ENCODE peak calls at places on chromosome 18, in nine cellular contexts. H is GM23338, W is K562, D is fibroblast of lung, X is right cardiac atrium, I is uterus, L is heart left ventricle, K is SJSA1, C is RWPE1. M is an unnamed sample.

GRCh38 chr18:30969670-30970069 is 72.9 kb downstream of the DSC3 start:
- DNase-seq in H (no peak), W (no peak), D (no peak), X (no peak), I (no peak), L (no peak), K (no peak), C (no peak), M (no peak)

GRCh38 chr18:49447810-49448745 is 12.4 kb downstream of the DYM start:
- DNase-seq in H (peak), W (peak), D (peak), X (no peak), I (no peak), L (no peak), K (no peak), C (peak), M (no peak)

GRCh38 chr18:48548404-48548771 is 9.6 kb downstream of the CTIF start:
- DNase-seq in H (no peak), W (no peak), D (peak), X (no peak), I (no peak), L (peak), K (no peak), C (peak), M (peak)

GRCh38 chr18:12606592-12607315 is 51.2 kb downstream of the SPIRE1 start:
- DNase-seq in H (no peak), W (no peak), D (peak), X (no peak), I (no peak), L (no peak), K (no peak), C (peak), M (no peak)

GRCh38 chr18:36352384-36352783 is 54.9 kb downstream of the FHOD3 start:
- DNase-seq in H (no peak), W (no peak), D (peak), X (no peak), I (no peak), L (no peak), K (no peak), C (peak), M (peak)

GRCh38 chr18:48929212-48929612 is 21.6 kb downstream of the SMAD7 start:
- DNase-seq in H (no peak), W (no peak), D (no peak), X (no peak), I (no peak), L (no peak), K (no peak), C (no peak), M (no peak)

GRCh38 chr18:36155960-36156757 is 26.5 kb downstream of the ELP2 start:
- DNase-seq in H (no peak), W (no peak), D (no peak), X (no peak), I (no peak), L (no peak), K (no peak), C (no peak), M (no peak)

GRCh38 chr18:31977270-31977872 is 34.4 kb upstream of the TRAPPC8 start:
- DNase-seq in H (peak), W (peak), D (peak), X (no peak), I (peak), L (no peak), K (no peak), C (no peak), M (peak)

GRCh38 chr18:23635283-23636040 is 27.2 kb downstream of the ANKRD29 start:
- DNase-seq in H (peak), W (no peak), D (no peak), X (no peak), I (no peak), L (no peak), K (no peak), C (peak), M (no peak)

GRCh38 chr18:70322928-70323327 is 34.1 kb downstream of the SOCS6 start:
- DNase-seq in H (no peak), W (no peak), D (peak), X (no peak), I (no peak), L (no peak), K (no peak), C (no peak), M (peak)

GRCh38 chr18:13019301-13019700 is 28.1 kb downstream of the CEP192 start:
- DNase-seq in H (no peak), W (no peak), D (no peak), X (no peak), I (no peak), L (no peak), K (no peak), C (peak), M (no peak)

GRCh38 chr18:12686100-12686499 is 16.4 kb downstream of the CEP76 start:
- DNase-seq in H (peak), W (peak), D (peak), X (no peak), I (no peak), L (no peak), K (no peak), C (no peak), M (no peak)

GRCh38 chr18:12944724-12945123 is 3.1 kb upstream of the SEH1L start:
- DNase-seq in H (no peak), W (no peak), D (no peak), X (peak), I (no peak), L (peak), K (no peak), C (no peak), M (peak)

GRCh38 chr18:47411159-47411558 is 159.7 kb upstream of the SKOR2 start:
- DNase-seq in H (no peak), W (no peak), D (no peak), X (no peak), I (no peak), L (no peak), K (no peak), C (no peak), M (no peak)

GRCh38 chr18:62107881-62108280 is 79.0 kb downstream of the PIGN start:
- DNase-seq in H (no peak), W (no peak), D (peak), X (no peak), I (no peak), L (no peak), K (no peak), C (no peak), M (no peak)

GRCh38 chr18:60549338-60549960 is 176.9 kb upstream of the MC4R start:
- DNase-seq in H (peak), W (peak), D (peak), X (no peak), I (no peak), L (no peak), K (no peak), C (no peak), M (no peak)

GRCh38 chr18:21509062-21509461 is 91.4 kb downstream of the ESCO1 start:
- DNase-seq in H (no peak), W (no peak), D (no peak), X (no peak), I (no peak), L (no peak), K (no peak), C (no peak), M (no peak)

GRCh38 chr18:40949138-40949949 is 1005.7 kb upstream of the PIK3C3 start:
- DNase-seq in H (no peak), W (no peak), D (no peak), X (no peak), I (no peak), L (no peak), K (no peak), C (no peak), M (no peak)

GRCh38 chr18:61748024-61748423 is 144.8 kb downstream of the RNF152 start:
- DNase-seq in H (peak), W (no peak), D (no peak), X (no peak), I (peak), L (peak), K (no peak), C (no peak), M (peak)

GRCh38 chr18:42001801-42002200 is 46.8 kb downstream of the PIK3C3 start:
- DNase-seq in H (no peak), W (no peak), D (no peak), X (no peak), I (no peak), L (no peak), K (no peak), C (no peak), M (no peak)

GRCh38 chr18:21760321-21760720 is 19.7 kb downstream of the MIB1 start:
- DNase-seq in H (no peak), W (no peak), D (peak), X (no peak), I (no peak), L (no peak), K (no peak), C (no peak), M (no peak)

GRCh38 chr18:8706545-8706980 is 1.2 kb downstream of the MTCL1 start:
- DNase-seq in H (no peak), W (no peak), D (no peak), X (no peak), I (no peak), L (no peak), K (no peak), C (peak), M (no peak)

GRCh38 chr18:72700961-72701710 is 157.0 kb upstream of the CBLN2 start:
- DNase-seq in H (peak), W (peak), D (peak), X (no peak), I (no peak), L (no peak), K (no peak), C (peak), M (no peak)

DNA sequence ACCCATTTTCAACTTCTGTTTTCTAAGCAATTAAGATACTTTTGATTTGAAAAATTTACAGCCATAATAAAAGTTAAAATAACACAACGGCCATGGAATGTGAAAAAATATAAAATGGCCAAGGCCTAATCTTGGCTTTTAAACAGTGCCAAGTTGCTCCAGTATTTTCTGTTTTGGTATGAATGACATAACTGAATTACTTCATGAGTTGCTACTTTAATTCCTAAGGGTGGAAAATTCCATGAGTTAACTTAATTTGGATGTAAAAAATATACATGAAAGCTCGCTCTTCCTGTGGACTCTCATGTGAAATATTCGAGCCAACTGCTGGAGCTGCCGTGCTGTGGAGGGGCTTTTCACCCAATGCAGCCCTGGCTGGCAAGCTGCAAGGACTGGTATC is 285.9 kb upstream of the CCDC68 start:
- DNase-seq in H (no peak), W (no peak), D (no peak), X (no peak), I (no peak), L (no peak), K (no peak), C (no peak), M (no peak)
- H3K27ac ChIP-seq in H (no peak), W (no peak), D (peak), X (peak), I (peak), L (peak), K (no peak), C (no peak), M (no peak)

DNA sequence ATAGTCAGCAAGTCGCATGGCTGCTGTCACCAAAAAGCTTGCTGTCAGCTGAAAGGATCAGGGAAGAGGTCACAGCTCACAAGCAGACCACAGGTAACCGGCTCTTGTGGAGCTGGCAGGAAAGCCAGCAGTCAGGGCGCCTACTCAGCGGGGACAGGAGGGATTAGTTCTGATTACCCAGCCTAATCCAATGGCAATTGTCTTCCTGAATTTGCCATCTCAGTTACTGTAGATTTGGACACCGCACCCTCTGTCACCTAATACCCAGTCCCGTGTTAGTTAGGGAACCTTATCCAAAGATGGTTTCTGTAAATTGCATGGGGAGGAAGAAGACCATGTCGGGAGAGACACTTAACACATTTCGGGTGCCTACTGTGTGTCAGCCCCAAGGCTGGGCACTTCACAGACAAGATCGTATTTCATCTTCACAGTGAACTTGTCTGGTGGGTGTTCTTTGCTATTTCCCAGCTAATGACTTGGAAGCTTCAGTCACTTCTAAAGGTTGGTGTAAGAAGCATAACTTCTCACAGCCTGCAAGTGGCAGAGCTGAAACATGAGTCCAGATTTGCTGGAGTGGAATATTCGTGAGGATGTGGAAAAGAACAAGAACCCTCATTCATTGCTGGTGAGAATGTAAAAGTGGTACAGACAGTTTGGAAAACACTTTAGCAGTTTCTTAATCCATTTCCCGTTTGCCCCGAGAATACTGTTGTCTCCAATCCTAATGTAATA is 9.9 kb downstream of the ALPK2 start:
- DNase-seq in H (peak), W (no peak), D (peak), X (no peak), I (no peak), L (no peak), K (no peak), C (no peak), M (no peak)
- H3K27ac ChIP-seq in H (no peak), W (no peak), D (no peak), X (no peak), I (no peak), L (peak), K (no peak), C (no peak), M (no peak)

DNA sequence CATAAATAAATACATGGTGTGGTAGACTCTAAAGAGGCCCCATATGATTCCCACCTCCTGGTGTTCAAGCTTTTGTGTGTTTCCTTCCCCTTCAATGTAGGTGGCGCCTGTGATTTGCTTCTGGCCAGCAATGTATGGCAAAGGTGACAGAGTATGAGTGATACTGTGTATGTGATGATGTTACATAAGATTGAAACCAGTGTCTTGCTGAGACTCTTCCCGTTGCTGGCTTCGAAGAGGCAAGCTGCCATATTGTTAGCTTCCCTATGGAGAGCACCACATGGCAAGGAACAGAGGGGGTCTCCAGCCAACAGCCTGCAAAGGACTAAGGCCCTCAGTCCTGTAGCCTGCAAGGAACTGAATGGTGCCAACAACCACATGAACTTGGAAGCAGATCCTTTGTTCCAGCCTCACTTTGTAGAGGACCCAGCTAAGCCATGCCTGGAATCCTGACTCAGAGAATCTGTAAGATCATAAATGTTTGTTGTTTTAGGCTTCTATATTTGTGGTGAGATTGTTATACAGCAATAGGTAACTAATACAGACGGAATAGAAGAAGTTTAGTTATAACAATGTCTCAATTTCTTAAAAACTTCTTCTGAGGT is 1.7 kb upstream of the SMAD4 start:
- DNase-seq in H (no peak), W (peak), D (peak), X (no peak), I (no peak), L (no peak), K (no peak), C (no peak), M (no peak)
- H3K27ac ChIP-seq in H (no peak), W (no peak), D (no peak), X (no peak), I (no peak), L (no peak), K (no peak), C (no peak), M (no peak)

DNA sequence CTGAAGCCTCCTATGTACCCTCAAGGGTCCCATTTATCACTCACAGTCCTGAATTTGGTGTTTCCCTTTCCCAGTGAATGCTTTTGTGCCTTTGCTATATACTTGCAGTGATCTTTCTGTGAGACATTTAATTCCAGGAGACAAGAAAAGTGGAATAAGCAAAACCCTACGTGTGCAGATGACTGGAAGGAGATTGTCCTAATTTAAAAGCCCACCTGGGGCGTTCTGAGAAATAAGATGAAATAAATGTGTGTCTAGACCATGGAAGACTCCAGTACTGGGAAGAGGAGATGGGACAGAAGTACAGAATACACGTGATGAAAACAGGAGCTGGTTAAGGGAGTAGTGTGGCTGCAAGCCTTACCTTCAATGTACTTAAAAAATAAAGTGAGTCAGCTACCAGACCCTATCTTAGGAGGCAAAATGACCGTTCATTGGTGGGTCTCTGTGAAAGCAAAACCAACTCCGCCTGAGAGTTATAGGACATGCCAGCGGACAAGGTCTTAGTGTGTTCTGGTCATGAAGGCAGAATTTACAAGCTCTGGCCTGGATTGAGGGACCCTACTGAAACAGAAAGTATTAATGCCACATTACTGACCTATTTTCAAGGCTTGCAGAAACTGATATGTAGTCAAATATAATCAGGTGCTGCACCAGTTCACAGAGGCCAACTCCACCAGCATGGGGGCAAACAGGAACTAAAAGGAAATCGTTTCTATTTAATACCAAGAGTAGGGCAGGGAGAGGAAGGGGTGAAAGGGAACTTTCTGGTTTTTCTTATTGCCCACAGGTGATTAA is 19.5 kb downstream of the TYMS start:
- DNase-seq in H (no peak), W (no peak), D (no peak), X (no peak), I (no peak), L (no peak), K (no peak), C (no peak), M (no peak)
- H3K27ac ChIP-seq in H (peak), W (no peak), D (no peak), X (no peak), I (no peak), L (no peak), K (no peak), C (no peak), M (no peak)

DNA sequence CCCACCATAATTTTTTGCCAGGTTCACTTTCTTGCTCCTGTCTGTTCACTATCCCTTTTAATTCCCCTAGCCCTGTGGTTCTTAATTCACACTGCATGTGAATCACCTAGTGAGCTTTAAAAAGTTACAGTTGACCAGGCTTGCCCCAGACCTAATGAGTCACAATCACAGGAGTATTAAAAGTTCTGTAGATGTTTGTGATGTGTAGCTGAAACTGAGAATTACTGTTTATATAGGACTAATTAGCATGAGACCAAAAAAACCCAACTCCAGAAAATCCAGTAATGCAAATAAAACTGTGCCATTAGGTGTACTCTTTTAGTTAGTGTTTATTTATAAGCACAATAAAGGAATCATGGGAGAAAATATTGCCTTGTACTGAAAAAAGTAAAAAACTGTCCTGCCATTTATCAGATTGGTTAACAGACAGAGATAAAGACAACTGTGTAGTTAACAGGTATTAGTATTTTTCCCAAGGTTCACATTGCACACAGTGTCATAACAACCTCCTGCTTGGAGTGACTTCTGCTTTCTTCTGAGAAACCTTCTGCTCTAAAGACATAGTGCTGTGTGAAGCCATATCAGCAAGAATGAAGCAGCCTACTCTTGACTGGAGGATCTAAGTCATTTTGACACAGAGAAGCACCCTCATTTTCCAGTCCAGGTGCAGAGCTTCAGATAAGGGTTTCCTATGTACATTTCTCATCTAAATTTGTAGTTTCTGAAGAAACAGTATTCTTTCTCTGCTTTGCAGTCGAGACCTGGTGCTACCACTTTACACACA is 39.0 kb downstream of the VAPA start:
- DNase-seq in H (no peak), W (peak), D (no peak), X (no peak), I (no peak), L (no peak), K (no peak), C (peak), M (no peak)
- H3K27ac ChIP-seq in H (no peak), W (peak), D (no peak), X (no peak), I (no peak), L (no peak), K (no peak), C (peak), M (no peak)

GRCh38 chr18:79396431-79397287 is 929 bp downstream of the NFATC1 start:
- DNase-seq in H (no peak), W (peak), D (peak), X (peak), I (peak), L (peak), K (no peak), C (peak), M (no peak)

GRCh38 chr18:79397288-79397829 is 1.6 kb downstream of the NFATC1 start:
- DNase-seq in H (no peak), W (no peak), D (no peak), X (peak), I (no peak), L (peak), K (no peak), C (no peak), M (no peak)

GRCh38 chr18:79394438-79395307 is 1.1 kb upstream of the NFATC1 start:
- DNase-seq in H (no peak), W (peak), D (peak), X (peak), I (peak), L (peak), K (no peak), C (peak), M (no peak)

GRCh38 chr18:79395308-79395640 is 456 bp upstream of the NFATC1 start:
- DNase-seq in H (no peak), W (no peak), D (no peak), X (peak), I (no peak), L (no peak), K (no peak), C (no peak), M (no peak)

GRCh38 chr18:79395761-79396404 is at the start of gene NFATC1:
- DNase-seq in H (peak), W (peak), D (peak), X (peak), I (peak), L (peak), K (peak), C (peak), M (no peak)
- H3K27ac ChIP-seq in H (no peak), W (peak), D (no peak), X (peak), I (peak), L (peak), K (peak), C (peak), M (peak)

GRCh38 chr18:43662657-43663056 is 385.4 kb upstream of the SYT4 start:
- DNase-seq in H (no peak), W (no peak), D (peak), X (no peak), I (no peak), L (no peak), K (peak), C (peak), M (no peak)
- H3K27ac ChIP-seq in H (no peak), W (no peak), D (peak), X (no peak), I (no peak), L (no peak), K (peak), C (no peak), M (no peak)

GRCh38 chr18:9742588-9743131 is 34.6 kb downstream of the RAB31 start:
- DNase-seq in H (no peak), W (peak), D (no peak), X (no peak), I (no peak), L (no peak), K (peak), C (no peak), M (peak)
- H3K27ac ChIP-seq in H (peak), W (peak), D (peak), X (no peak), I (peak), L (peak), K (peak), C (peak), M (peak)